ENCODE peak calls at places on chromosomes 1 and 21, in four cellular contexts. L is GM23338, B is body of pancreas, Z is IMR-90. S is an unnamed sample.

GRCh38 chr1:147849097-147849873 is 53.3 kb upstream of the GJA8 start:
- DNase-seq in L (peak; percentile 30), B (no peak), Z (peak; percentile 30), S (peak; percentile 7)

GRCh38 chr1:220711086-220711809 is 21.1 kb downstream of the C1orf115 start:
- DNase-seq in L (no peak), B (peak; percentile 41), Z (no peak), S (no peak)

GRCh38 chr1:214022229-214022791 is 34.5 kb downstream of the PROX1 start:
- DNase-seq in L (no peak), B (no peak), Z (no peak), S (no peak)

GRCh38 chr1:181083842-181084605 is 4.5 kb upstream of the IER5 start:
- DNase-seq in L (peak; percentile 75), B (peak; percentile 64), Z (no peak), S (no peak)

GRCh38 chr1:7680791-7681165 is 90.3 kb upstream of the VAMP3 start:
- DNase-seq in L (peak; percentile 57), B (no peak), Z (no peak), S (no peak)

GRCh38 chr1:225460737-225461532 is 33.1 kb upstream of the LBR start:
- DNase-seq in L (no peak), B (no peak), Z (no peak), S (no peak)

GRCh38 chr1:85179517-85179916 is 21.3 kb downstream of the SYDE2 start:
- DNase-seq in L (no peak), B (no peak), Z (no peak), S (no peak)

GRCh38 chr1:75438355-75438754 is 172.6 kb downstream of the SLC44A5 start:
- DNase-seq in L (no peak), B (no peak), Z (no peak), S (no peak)

GRCh38 chr1:12415239-12415543 is 185.4 kb downstream of the VPS13D start:
- DNase-seq in L (no peak), B (no peak), Z (peak; percentile 73), S (no peak)

GRCh38 chr1:15755643-15756040 is 3.0 kb upstream of the FBLIM1 start:
- DNase-seq in L (no peak), B (no peak), Z (no peak), S (no peak)

GRCh38 chr1:153546796-153547559 is 1.4 kb upstream of the S100A4 start:
- DNase-seq in L (no peak), B (no peak), Z (no peak), S (no peak)

GRCh38 chr1:4105300-4105880 is 205.3 kb upstream of the C1orf174 start:
- DNase-seq in L (no peak), B (no peak), Z (no peak), S (no peak)
- H3K27me3 ChIP-seq in L (no peaks in the 10 kb centered on the region), B (no peaks in the 10 kb centered on the region), Z (no peaks in the 10 kb centered on the region), S (no peaks in the 10 kb centered on the region)

GRCh38 chr21:29829514-29830255 is 110.1 kb downstream of the GRIK1 start:
- DNase-seq in L (no peak), B (no peak), Z (no peak), S (peak; percentile 51)

GRCh38 chr21:29827647-29828046 is 112.1 kb downstream of the GRIK1 start:
- DNase-seq in L (no peak), B (no peak), Z (no peak), S (no peak)

GRCh38 chr21:29822064-29822463 is 117.7 kb downstream of the GRIK1 start:
- DNase-seq in L (no peak), B (no peak), Z (no peak), S (no peak)

GRCh38 chr21:29827236-29827635 is 112.6 kb downstream of the GRIK1 start:
- DNase-seq in L (no peak), B (no peak), Z (no peak), S (no peak)

GRCh38 chr21:29825936-29826335 is 113.9 kb downstream of the GRIK1 start:
- DNase-seq in L (no peak), B (no peak), Z (no peak), S (no peak)
- H3K4me1 ChIP-seq in L (peaks cover 4% of the 10 kb centered on the region), B (no peaks in the 10 kb centered on the region), Z (no peaks in the 10 kb centered on the region), S (peaks cover 3% of the 10 kb centered on the region)

DNA sequence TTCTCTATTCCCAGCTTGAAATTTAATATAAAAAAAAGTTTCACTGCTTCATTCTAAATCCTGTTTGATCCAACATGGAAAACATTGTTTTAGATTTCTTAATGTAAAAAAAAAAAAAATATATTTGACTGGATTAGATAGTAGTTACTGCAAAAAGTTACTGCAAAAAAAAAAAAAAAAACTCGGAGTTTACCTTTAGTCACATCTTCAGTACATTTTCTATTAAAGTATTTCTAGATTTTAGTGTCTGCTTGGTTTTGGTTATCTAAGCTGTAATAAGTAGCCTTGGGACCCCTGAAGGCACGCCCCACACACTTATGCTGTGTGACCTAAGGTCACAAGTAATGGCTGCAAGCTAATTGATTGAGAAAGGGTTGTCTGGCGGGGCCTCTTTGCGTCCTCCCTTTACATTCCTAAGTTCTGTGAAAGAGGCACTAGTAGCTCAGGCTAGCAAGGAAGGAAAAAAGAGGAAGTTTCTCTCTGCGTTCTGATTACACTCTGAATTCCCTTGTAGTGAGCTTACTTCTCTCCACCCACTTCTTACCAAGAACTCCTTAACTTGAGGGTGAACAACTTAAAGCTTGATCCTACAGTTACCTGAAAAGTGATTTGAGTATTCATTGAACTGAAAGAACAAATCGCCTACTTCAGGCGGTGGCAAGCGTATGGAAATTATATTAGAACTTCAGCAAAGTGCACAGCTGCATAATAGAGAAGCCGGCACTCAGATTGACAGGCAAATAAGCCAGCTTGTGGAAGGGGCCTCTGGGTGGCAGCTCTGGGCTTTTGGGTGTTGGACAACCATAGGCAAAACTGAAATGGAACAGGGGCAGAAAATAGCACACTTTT is 464.2 kb downstream of the USP25 start:
- DNase-seq in L (peak; percentile 77), B (no peak), Z (peak; percentile 79), S (peak; percentile 71)
- TF ChIP-seq CTCF in L (no peak), B (no peak), Z (no peak), S (peak; percentile 53)

DNA sequence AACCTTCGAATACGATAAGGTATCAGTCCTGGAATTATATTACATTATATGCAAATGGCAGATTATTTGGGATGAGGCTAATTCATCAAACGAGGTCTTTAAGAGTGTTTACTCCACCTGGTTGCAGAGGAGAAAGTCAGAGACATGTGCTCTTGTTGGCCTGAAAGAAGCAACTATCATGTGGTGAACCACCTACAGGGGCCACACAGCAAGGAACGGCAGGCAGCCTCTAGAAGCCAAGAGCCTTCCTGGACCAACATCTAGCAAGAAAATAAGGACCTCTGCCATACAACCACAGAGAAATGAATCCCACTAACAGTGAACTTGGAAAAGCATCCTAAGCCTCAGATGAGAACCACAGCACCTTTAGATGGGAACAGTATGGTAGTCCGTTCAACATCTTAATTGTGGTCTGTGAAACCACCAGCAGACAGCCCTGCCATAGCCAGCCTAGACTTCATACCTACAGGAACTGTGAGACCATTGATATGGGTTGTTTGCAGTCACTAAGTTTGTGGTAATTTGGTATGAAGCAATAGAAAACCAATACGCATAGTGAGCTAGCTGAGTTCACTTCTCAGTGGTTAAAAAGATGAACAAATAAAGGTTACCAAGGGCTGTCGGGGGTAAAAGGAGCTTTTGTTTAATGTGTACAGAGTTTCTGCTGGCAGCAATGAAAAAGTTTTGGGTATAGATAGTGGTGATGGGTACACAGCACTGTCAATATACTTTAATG is 345.7 kb upstream of the RUNX1 start:
- DNase-seq in L (no peak), B (no peak), Z (no peak), S (no peak)
- H3K27me3 ChIP-seq in L (no peaks in the 10 kb centered on the region), B (no peaks in the 10 kb centered on the region), Z (no peaks in the 10 kb centered on the region), S (no peaks in the 10 kb centered on the region)

DNA sequence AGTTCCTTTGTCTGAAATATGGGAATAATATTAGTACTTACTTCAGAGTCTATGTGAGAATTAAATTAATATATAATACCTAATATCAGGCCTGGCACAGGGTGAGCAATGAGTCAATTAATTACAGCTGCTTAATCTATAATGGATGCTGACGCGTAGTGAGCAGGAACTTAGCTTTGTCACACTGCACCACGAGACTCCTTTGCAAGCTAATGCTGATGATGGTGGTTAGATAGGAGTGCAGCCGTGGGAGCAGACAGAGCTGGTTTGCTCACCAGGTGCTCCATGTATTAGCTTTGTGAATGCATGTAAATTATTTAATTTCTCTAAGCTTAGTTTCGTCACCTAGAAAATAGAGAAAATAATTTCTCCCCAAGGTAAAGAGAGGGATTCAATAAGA is 35.1 kb downstream of the KCNJ15 start:
- DNase-seq in L (no peak), B (no peak), Z (no peak), S (no peak)
- H3K4me1 ChIP-seq in L (peaks cover 13% of the 10 kb centered on the region), B (peaks cover 16% of the 10 kb centered on the region), Z (peaks cover 17% of the 10 kb centered on the region), S (peaks cover 51% of the 10 kb centered on the region)

GRCh38 chr1:182391362-182392044 is at the start of gene GLUL:
- DNase-seq in L (peak; percentile 95), B (peak; percentile 94), Z (peak; percentile 89), S (peak; percentile 84)

GRCh38 chr1:182392045-182393028 is 747 bp upstream of the GLUL start:
- DNase-seq in L (peak; percentile 81), B (no peak), Z (peak; percentile 9), S (peak; percentile 20)

GRCh38 chr1:182388392-182389134 is 3.0 kb downstream of the GLUL start:
- DNase-seq in L (no peak), B (no peak), Z (no peak), S (no peak)

GRCh38 chr1:182389619-182390047 is 2.0 kb downstream of the GLUL start:
- DNase-seq in L (no peak), B (peak; percentile 72), Z (no peak), S (no peak)

DNA sequence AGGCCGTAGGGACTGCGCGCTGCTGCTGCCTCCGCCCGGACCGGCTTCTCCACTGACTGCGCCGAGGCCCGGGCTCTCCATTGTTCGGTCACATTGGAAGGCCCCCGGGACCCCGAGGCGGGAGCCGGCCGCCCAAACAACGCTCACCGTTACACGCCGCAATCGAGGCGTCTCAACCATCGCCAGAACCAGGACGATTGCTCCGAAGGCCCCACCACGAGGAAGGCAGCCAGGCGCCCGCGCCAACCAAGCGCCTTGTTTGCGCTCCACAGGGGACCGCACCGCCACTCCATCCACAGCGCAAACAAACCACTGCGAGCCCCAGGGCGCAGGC is 595 bp downstream of the GLUL start:
- DNase-seq in L (no peak), B (no peak), Z (no peak), S (no peak)
- TF ChIP-seq CTCF in L (no peak), B (peak; percentile 53), Z (no peak), S (no peak)

GRCh38 chr1:40379785-40380452 is 6.4 kb downstream of the SMAP2 start:
- DNase-seq in L (no peak), B (no peak), Z (peak; percentile 65), S (no peak)
- H3K27me3 ChIP-seq in L (peaks cover 6% of the 10 kb centered on the region), B (no peaks in the 10 kb centered on the region), Z (no peaks in the 10 kb centered on the region), S (no peaks in the 10 kb centered on the region)

GRCh38 chr1:21781971-21782867 is 730 bp downstream of the USP48 start:
- DNase-seq in L (peak; percentile 66), B (peak; percentile 16), Z (peak; percentile 54), S (peak; percentile 29)
- H3K4me1 ChIP-seq in L (peaks cover 6% of the 10 kb centered on the region), B (peaks cover 14% of the 10 kb centered on the region), Z (peaks cover 1% of the 10 kb centered on the region), S (no peaks in the 10 kb centered on the region)

S was measured in foreskin keratinocyte.